ENCODE peak calls at places on chromosomes 2 and 18, in four cellular contexts. O is cardiac fibroblast, Q is RWPE2, E is lower lobe of right lung. X is an unnamed sample.

GRCh38 chr2:100865819-100866462 is 46.0 kb downstream of the NPAS2 start:
- DNase-seq in Q (no peak), E (no peak), O (peak; percentile 85), X (no peak)

GRCh38 chr2:15630121-15630957 is 38.7 kb downstream of the DDX1 start:
- DNase-seq in O (no peak), E (no peak), Q (no peak), X (no peak)

GRCh38 chr2:240892361-240892760 is 3.6 kb downstream of the MAB21L4 start:
- DNase-seq in Q (no peak), E (no peak), O (no peak), X (no peak)

GRCh38 chr2:128215897-128216645 is 102.6 kb downstream of the HS6ST1 start:
- DNase-seq in O (no peak), Q (no peak), E (no peak), X (no peak)

GRCh38 chr2:80190166-80190565 is 114.4 kb downstream of the LRRTM1 start:
- DNase-seq in E (no peak), O (no peak), Q (no peak), X (no peak)

GRCh38 chr2:219851801-219852481 is 224.5 kb downstream of the SLC4A3 start:
- DNase-seq in E (no peak), Q (no peak), O (no peak), X (no peak)

GRCh38 chr2:231884438-231885140 is 41.6 kb downstream of the NPPC start:
- DNase-seq in Q (no peak), O (no peak), E (no peak), X (peak; percentile 42)

GRCh38 chr2:135451966-135452365 is 79.1 kb downstream of the ZRANB3 start:
- DNase-seq in O (no peak), E (no peak), Q (no peak), X (no peak)

GRCh38 chr18:58225101-58225500 is 181.1 kb downstream of the NEDD4L start:
- DNase-seq in O (peak; percentile 47), Q (no peak), E (no peak), X (no peak)

GRCh38 chr2:24191848-24192247 is 17.0 kb downstream of the FAM228A start:
- DNase-seq in O (no peak), E (no peak), Q (no peak), X (no peak)

GRCh38 chr2:122255924-122256323 is 500.5 kb downstream of the TSN start:
- DNase-seq in Q (no peak), E (no peak), O (peak; percentile 36), X (no peak)

DNA sequence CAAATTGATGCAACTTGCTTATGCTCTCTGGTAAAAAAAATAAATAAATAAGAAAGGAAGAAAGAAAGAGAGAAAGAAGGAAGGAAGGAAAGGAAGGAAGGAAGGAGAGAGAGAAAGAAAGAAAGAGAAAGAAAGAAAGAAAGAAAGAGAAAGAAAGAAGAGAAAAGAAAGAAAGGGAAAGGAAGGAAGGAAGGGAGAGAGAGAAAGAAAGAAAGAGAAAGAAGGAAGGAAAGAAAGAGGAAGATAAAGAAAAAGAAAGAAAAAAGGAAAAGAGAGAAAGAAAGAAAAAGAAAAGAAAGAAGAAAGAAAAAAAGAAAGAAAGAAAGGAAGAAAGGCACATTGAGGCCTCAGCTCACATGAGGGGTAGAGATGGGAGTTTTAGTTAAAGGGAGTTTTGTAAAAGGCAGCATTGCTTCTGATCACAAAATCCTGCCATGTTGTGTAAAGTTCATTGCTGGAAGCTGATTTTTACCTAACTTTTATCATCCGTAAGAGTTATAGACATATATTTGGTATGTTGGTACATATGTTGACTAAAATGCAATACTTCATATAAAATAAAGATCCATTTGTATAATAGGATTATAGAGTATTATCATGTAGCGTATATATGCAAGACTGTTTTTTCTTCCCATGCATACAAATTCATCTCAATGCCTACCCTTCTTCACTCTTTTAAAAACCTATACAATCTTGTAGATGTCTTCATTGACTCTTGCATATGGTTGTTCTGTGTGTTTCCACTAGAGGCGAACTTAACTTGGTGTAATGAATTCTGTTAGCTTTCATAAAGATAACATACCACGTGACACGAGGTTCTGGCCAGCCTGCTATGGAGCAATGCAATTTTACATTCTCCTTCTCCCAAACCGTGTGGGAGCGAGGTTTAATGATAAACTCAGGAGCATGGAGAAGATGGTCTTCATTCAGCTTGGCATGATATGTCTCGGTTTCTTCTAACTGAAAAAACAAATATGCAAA is 32.8 kb downstream of the MYOM1 start:
- DNase-seq in Q (no peak), O (peak; percentile 33), E (no peak), X (no peak)
- TF ChIP-seq CTCF in Q (no peak), O (peak; percentile 12), E (no peak), X (no peak)

DNA sequence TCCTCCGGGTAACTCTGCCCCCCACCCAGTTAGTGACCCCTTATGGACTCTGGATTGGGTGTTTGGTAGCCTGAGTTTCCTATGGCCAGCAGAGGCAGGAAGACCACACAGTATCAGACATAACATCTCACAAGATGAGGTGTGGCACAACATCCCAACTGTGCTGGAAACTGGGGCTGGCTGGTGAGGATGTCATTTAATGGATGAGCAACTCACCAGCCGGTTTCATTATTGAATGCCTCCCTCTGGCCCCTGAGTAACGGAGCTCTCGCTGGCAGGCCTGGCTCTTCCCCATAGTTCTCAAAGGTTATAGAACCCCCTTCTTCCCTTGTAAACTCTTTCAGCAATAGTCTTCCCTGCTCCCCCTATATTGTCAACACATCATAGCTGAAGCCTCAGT is 195.0 kb downstream of the BCL11A start:
- DNase-seq in O (no peak), Q (no peak), E (no peak), X (no peak)
- TF ChIP-seq CTCF in O (no peak), Q (no peak), E (no peak), X (no peak)

DNA sequence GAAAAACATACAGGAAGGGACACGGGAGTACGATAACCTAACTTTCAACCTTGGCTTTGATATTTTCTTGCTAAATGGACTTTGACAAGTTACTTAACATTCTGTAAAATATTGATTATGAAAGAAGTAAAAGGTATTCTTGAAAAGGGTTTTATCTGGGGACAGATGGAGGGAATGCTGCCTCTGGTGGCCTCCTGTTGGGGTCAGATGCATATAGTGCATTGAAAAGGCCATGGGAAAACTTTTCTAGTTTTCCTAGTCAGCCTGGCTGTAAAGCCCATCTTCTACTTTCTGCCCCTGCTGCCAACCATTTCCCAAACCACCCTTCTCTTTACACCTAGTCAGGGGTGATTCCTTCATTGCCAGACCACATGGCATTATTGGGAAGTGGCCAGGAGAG is 22.2 kb upstream of the MSTN start:
- DNase-seq in E (no peak), O (no peak), Q (no peak), X (no peak)
- TF ChIP-seq CTCF in E (no peak), O (no peak), Q (no peak), X (no peak)

DNA sequence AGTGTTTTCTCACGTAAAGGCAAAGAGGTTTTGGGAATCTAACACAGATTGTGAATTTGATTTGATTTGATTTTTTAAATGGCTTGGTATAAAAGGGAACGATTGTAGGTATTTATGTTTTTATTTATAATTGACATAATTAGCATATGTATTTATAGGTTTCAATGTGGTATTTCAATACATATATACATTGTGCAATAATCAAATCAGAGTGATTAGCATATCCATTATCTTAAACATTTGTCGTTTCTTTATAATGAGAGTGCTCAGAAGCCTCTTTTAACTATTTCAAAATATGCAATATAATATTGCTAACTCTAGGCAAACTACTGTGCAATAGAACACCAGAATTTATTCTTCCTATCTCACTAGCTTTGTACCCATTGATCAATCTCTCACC is 35.1 kb upstream of the CDH2 start:
- DNase-seq in O (no peak), Q (no peak), E (no peak), X (no peak)
- TF ChIP-seq CTCF in O (no peak), Q (no peak), E (no peak), X (no peak)

GRCh38 chr18:31637445-31637844 is 45.8 kb downstream of the TTR start:
- DNase-seq in E (no peak), O (no peak), Q (no peak), X (no peak)
- TF ChIP-seq CTCF in E (no peak), O (no peak), Q (no peak), X (no peak)

DNA sequence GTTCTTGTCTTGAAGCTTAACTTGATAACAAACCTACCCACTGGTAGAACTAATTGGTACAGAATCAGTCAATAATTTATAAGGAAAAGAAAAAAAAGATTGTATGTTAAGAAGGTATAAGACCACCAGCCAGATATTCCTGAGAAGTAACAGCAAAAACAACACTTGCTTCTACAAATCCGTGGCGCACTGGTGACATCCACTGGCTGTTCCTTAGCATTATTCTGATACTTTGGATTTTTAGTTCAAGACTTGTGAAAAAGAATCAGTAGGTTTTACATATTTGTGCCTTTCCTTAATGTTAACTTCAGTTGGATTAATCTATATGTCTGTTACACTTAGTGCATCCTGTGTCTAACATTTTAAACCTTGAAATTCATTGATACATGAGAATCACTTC is 141.8 kb downstream of the GRB14 start:
- DNase-seq in O (peak; percentile 60), Q (no peak), E (no peak), X (no peak)
- TF ChIP-seq CTCF in O (peak; percentile 34), Q (peak; percentile 57), E (peak; percentile 32), X (peak; percentile 65)

GRCh38 chr2:6657131-6657530 is 208.6 kb downstream of the CMPK2 start:
- DNase-seq in O (no peak), Q (no peak), E (no peak), X (no peak)
- TF ChIP-seq CTCF in O (no peak), Q (no peak), E (no peak), X (no peak)

GRCh38 chr2:169363027-169363569 is 764 bp upstream of the LRP2 start:
- DNase-seq in E (no peak), O (peak; percentile 7), Q (no peak), X (no peak)

GRCh38 chr2:169362346-169363026 is at the start of gene LRP2:
- DNase-seq in O (no peak), E (peak; percentile 63), Q (no peak), X (no peak)

GRCh38 chr2:169363570-169364150 is 1.3 kb upstream of the LRP2 start:
- DNase-seq in O (peak; percentile 8), E (peak; percentile 77), Q (no peak), X (no peak)

GRCh38 chr2:169360984-169361705 is 1.2 kb downstream of the LRP2 start:
- DNase-seq in Q (no peak), E (peak; percentile 33), O (no peak), X (no peak)

GRCh38 chr2:169361706-169362345 is 508 bp downstream of the LRP2 start:
- DNase-seq in O (no peak), Q (no peak), E (peak; percentile 57), X (no peak)
- TF ChIP-seq CTCF in O (no peak), Q (no peak), E (no peak), X (no peak)

DNA sequence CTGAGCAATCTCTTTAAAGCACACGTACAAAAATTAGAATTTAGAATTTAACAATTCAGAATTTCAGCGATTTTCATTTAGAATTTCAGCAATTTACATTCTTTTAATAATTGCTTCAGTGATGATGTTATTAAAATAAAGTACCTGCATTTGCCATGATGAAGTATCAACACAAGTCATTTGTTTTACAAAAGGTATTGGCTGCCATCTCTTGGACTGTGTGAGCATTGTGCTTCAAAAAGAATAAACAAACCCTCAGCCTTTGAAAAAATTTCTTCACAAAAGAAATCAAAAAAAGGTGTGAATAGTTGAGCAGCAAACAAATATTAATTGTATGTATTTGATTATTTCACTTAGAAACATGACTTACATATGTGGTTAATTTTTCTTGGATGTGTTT is 27.1 kb upstream of the ZC3H15 start:
- DNase-seq in Q (no peak), O (peak; percentile 59), E (no peak), X (peak; percentile 21)
- TF ChIP-seq CTCF in Q (peak; percentile 46), O (peak; percentile 31), E (peak; percentile 17), X (peak; percentile 57)